ENCODE peak calls at places on chromosomes 13 and 19, in eight cellular contexts. One of them, this sample, is unnamed.

GRCh38 chr19:2330632-2331284 is 2.3 kb downstream of the SPPL2B start:
- DNase-seq in tibial nerve: no peak
- DNase-seq in erythroblast: no peak
- DNase-seq in lower leg skin: no peak
- DNase-seq in NB4: peak
- DNase-seq in esophagus muscularis mucosa: no peak
- DNase-seq in suprapubic skin: no peak
- DNase-seq in heart left ventricle: no peak
- DNase-seq in this sample: no peak

GRCh38 chr13:96492758-96493157 is 402.9 kb downstream of the HS6ST3 start:
- DNase-seq in tibial nerve: no peak
- DNase-seq in erythroblast: no peak
- DNase-seq in lower leg skin: no peak
- DNase-seq in NB4: no peak
- DNase-seq in esophagus muscularis mucosa: no peak
- DNase-seq in suprapubic skin: no peak
- DNase-seq in heart left ventricle: no peak
- DNase-seq in this sample: no peak

GRCh38 chr19:39113199-39113598 is 12.4 kb upstream of the PAK4 start:
- DNase-seq in tibial nerve: no peak
- DNase-seq in erythroblast: no peak
- DNase-seq in lower leg skin: no peak
- DNase-seq in NB4: no peak
- DNase-seq in esophagus muscularis mucosa: no peak
- DNase-seq in suprapubic skin: no peak
- DNase-seq in heart left ventricle: no peak
- DNase-seq in this sample: no peak

GRCh38 chr19:12806242-12807131 is at the start of gene RNASEH2A:
- DNase-seq in tibial nerve: peak
- DNase-seq in erythroblast: peak
- DNase-seq in lower leg skin: peak
- DNase-seq in NB4: peak
- DNase-seq in esophagus muscularis mucosa: no peak
- DNase-seq in suprapubic skin: peak
- DNase-seq in heart left ventricle: peak
- DNase-seq in this sample: peak

GRCh38 chr19:50368649-50369570 is 3.5 kb upstream of the NAPSA start:
- DNase-seq in tibial nerve: peak
- DNase-seq in erythroblast: peak
- DNase-seq in lower leg skin: peak
- DNase-seq in NB4: peak
- DNase-seq in esophagus muscularis mucosa: peak
- DNase-seq in suprapubic skin: peak
- DNase-seq in heart left ventricle: peak
- DNase-seq in this sample: peak

GRCh38 chr13:106003651-106004050 is 531.8 kb downstream of the EFNB2 start:
- DNase-seq in tibial nerve: no peak
- DNase-seq in erythroblast: no peak
- DNase-seq in lower leg skin: no peak
- DNase-seq in NB4: no peak
- DNase-seq in esophagus muscularis mucosa: no peak
- DNase-seq in suprapubic skin: no peak
- DNase-seq in heart left ventricle: no peak
- DNase-seq in this sample: no peak

GRCh38 chr19:38307597-38307996 is 3.5 kb downstream of the C19orf33 start:
- DNase-seq in tibial nerve: no peak
- DNase-seq in erythroblast: no peak
- DNase-seq in lower leg skin: no peak
- DNase-seq in NB4: no peak
- DNase-seq in esophagus muscularis mucosa: no peak
- DNase-seq in suprapubic skin: no peak
- DNase-seq in heart left ventricle: no peak
- DNase-seq in this sample: no peak

GRCh38 chr13:67299731-67300130 is 69.6 kb upstream of the PCDH9 start:
- DNase-seq in tibial nerve: no peak
- DNase-seq in erythroblast: no peak
- DNase-seq in lower leg skin: no peak
- DNase-seq in NB4: no peak
- DNase-seq in esophagus muscularis mucosa: no peak
- DNase-seq in suprapubic skin: no peak
- DNase-seq in heart left ventricle: no peak
- DNase-seq in this sample: no peak

GRCh38 chr19:34336781-34337271 is 28.2 kb upstream of the GPI start:
- DNase-seq in tibial nerve: no peak
- DNase-seq in erythroblast: peak
- DNase-seq in lower leg skin: no peak
- DNase-seq in NB4: peak
- DNase-seq in esophagus muscularis mucosa: no peak
- DNase-seq in suprapubic skin: no peak
- DNase-seq in heart left ventricle: no peak
- DNase-seq in this sample: no peak

GRCh38 chr13:48831248-48831647 is 144.5 kb upstream of the FNDC3A start:
- DNase-seq in tibial nerve: no peak
- DNase-seq in erythroblast: no peak
- DNase-seq in lower leg skin: no peak
- DNase-seq in NB4: no peak
- DNase-seq in esophagus muscularis mucosa: no peak
- DNase-seq in suprapubic skin: no peak
- DNase-seq in heart left ventricle: no peak
- DNase-seq in this sample: no peak

GRCh38 chr19:1860821-1861598 is 2.4 kb downstream of the KLF16 start:
- DNase-seq in tibial nerve: no peak
- DNase-seq in erythroblast: no peak
- DNase-seq in lower leg skin: no peak
- DNase-seq in NB4: no peak
- DNase-seq in esophagus muscularis mucosa: no peak
- DNase-seq in suprapubic skin: no peak
- DNase-seq in heart left ventricle: peak
- DNase-seq in this sample: no peak

GRCh38 chr19:28961772-28962500 is 251.0 kb downstream of the UQCRFS1 start:
- DNase-seq in tibial nerve: no peak
- DNase-seq in erythroblast: no peak
- DNase-seq in lower leg skin: no peak
- DNase-seq in NB4: no peak
- DNase-seq in esophagus muscularis mucosa: no peak
- DNase-seq in suprapubic skin: no peak
- DNase-seq in heart left ventricle: no peak
- DNase-seq in this sample: no peak

GRCh38 chr19:10454267-10454666 is 33.9 kb downstream of the PDE4A start:
- DNase-seq in tibial nerve: no peak
- DNase-seq in erythroblast: peak
- DNase-seq in lower leg skin: no peak
- DNase-seq in NB4: peak
- DNase-seq in esophagus muscularis mucosa: no peak
- DNase-seq in suprapubic skin: no peak
- DNase-seq in heart left ventricle: no peak
- DNase-seq in this sample: no peak

GRCh38 chr13:42533336-42533591 is 40.7 kb upstream of the TNFSF11 start:
- DNase-seq in tibial nerve: no peak
- DNase-seq in erythroblast: no peak
- DNase-seq in lower leg skin: no peak
- DNase-seq in NB4: no peak
- DNase-seq in esophagus muscularis mucosa: no peak
- DNase-seq in suprapubic skin: no peak
- DNase-seq in heart left ventricle: no peak
- DNase-seq in this sample: no peak

GRCh38 chr13:76812206-76812882 is 73.9 kb downstream of the KCTD12 start:
- DNase-seq in tibial nerve: peak
- DNase-seq in erythroblast: no peak
- DNase-seq in lower leg skin: peak
- DNase-seq in NB4: no peak
- DNase-seq in esophagus muscularis mucosa: no peak
- DNase-seq in suprapubic skin: peak
- DNase-seq in heart left ventricle: peak
- DNase-seq in this sample: no peak

GRCh38 chr13:110887955-110888333 is 26.9 kb downstream of the ANKRD10 start:
- DNase-seq in tibial nerve: no peak
- DNase-seq in erythroblast: no peak
- DNase-seq in lower leg skin: no peak
- DNase-seq in NB4: no peak
- DNase-seq in esophagus muscularis mucosa: no peak
- DNase-seq in suprapubic skin: no peak
- DNase-seq in heart left ventricle: no peak
- DNase-seq in this sample: no peak
- TF ChIP-seq POLR2A in tibial nerve: no peak
- TF ChIP-seq POLR2A in erythroblast: no peak
- TF ChIP-seq POLR2A in lower leg skin: no peak
- TF ChIP-seq POLR2A in NB4: no peak
- TF ChIP-seq POLR2A in esophagus muscularis mucosa: no peak
- TF ChIP-seq POLR2A in suprapubic skin: no peak
- TF ChIP-seq POLR2A in heart left ventricle: no peak
- TF ChIP-seq POLR2A in this sample: no peak

DNA sequence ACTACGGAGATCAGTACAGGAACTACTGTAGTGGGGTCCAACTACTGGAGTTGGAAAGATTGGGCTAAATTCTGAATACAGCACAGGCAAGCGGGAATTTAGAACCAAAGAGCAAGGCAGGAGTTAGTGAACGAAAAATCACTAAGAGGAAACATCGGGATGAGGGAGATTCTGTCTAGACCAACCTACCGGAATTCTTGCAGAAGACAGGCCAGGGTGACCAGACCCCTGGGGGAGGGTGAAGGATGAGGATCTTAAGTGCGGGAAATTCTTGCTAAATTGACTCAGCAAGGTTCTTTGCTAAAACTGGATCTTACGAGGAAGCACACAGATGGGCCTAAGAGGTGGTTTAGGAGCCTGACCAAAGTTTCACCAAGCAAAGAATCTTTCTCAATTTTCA is 13.2 kb upstream of the PSPC1 start:
- DNase-seq in tibial nerve: no peak
- DNase-seq in erythroblast: no peak
- DNase-seq in lower leg skin: no peak
- DNase-seq in NB4: no peak
- DNase-seq in esophagus muscularis mucosa: no peak
- DNase-seq in suprapubic skin: no peak
- DNase-seq in heart left ventricle: no peak
- DNase-seq in this sample: no peak
- TF ChIP-seq POLR2A in tibial nerve: no peak
- TF ChIP-seq POLR2A in erythroblast: no peak
- TF ChIP-seq POLR2A in lower leg skin: no peak
- TF ChIP-seq POLR2A in NB4: no peak
- TF ChIP-seq POLR2A in esophagus muscularis mucosa: no peak
- TF ChIP-seq POLR2A in suprapubic skin: no peak
- TF ChIP-seq POLR2A in heart left ventricle: no peak
- TF ChIP-seq POLR2A in this sample: no peak

DNA sequence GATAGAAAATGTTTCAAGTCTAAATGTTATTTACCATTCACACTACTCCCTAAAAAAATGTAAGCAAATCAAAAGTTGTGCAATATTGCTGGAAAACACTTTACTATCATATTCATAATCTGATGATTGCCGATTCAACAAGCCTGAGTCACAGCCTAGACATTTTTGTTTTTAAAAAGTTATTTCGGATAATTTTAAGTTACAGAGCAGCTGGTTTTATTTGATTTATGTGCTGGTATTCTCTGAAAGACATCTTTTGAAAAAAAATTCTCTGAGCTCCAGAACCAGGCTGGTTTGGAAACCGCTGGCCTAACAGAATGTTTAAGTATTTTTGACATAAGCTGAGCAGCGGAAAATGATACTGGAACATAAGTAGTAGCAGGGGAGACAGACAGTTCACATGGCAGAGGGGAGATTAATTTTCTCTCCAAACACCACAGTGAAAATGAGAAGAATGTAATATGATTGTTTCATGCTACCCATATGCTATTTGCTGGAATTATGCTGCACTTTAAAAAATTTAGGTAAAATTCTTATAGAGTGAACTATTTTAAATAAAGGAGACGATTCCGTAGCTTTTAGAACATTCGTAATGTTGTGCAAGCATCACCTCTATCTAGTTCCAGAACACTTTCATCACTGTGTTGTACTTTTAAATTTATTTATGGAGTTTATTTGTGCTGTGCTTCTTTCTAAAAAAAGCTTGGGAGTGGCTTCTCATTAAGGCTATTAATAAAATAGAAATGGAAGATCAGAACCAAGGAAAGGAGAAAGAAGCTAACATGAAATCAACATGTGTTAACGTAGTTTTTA is 36.0 kb downstream of the TBC1D4 start:
- DNase-seq in tibial nerve: no peak
- DNase-seq in erythroblast: peak
- DNase-seq in lower leg skin: no peak
- DNase-seq in NB4: no peak
- DNase-seq in esophagus muscularis mucosa: no peak
- DNase-seq in suprapubic skin: no peak
- DNase-seq in heart left ventricle: no peak
- DNase-seq in this sample: no peak
- TF ChIP-seq POLR2A in tibial nerve: no peak
- TF ChIP-seq POLR2A in erythroblast: no peak
- TF ChIP-seq POLR2A in lower leg skin: no peak
- TF ChIP-seq POLR2A in NB4: no peak
- TF ChIP-seq POLR2A in esophagus muscularis mucosa: no peak
- TF ChIP-seq POLR2A in suprapubic skin: no peak
- TF ChIP-seq POLR2A in heart left ventricle: no peak
- TF ChIP-seq POLR2A in this sample: no peak

GRCh38 chr19:18869781-18870530 is 26.0 kb downstream of the CERS1 start:
- DNase-seq in tibial nerve: no peak
- DNase-seq in erythroblast: no peak
- DNase-seq in lower leg skin: no peak
- DNase-seq in NB4: no peak
- DNase-seq in esophagus muscularis mucosa: no peak
- DNase-seq in suprapubic skin: peak
- DNase-seq in heart left ventricle: no peak
- DNase-seq in this sample: no peak
- TF ChIP-seq POLR2A in tibial nerve: no peak
- TF ChIP-seq POLR2A in erythroblast: no peak
- TF ChIP-seq POLR2A in lower leg skin: no peak
- TF ChIP-seq POLR2A in NB4: no peak
- TF ChIP-seq POLR2A in esophagus muscularis mucosa: no peak
- TF ChIP-seq POLR2A in suprapubic skin: no peak
- TF ChIP-seq POLR2A in heart left ventricle: no peak
- TF ChIP-seq POLR2A in this sample: no peak

DNA sequence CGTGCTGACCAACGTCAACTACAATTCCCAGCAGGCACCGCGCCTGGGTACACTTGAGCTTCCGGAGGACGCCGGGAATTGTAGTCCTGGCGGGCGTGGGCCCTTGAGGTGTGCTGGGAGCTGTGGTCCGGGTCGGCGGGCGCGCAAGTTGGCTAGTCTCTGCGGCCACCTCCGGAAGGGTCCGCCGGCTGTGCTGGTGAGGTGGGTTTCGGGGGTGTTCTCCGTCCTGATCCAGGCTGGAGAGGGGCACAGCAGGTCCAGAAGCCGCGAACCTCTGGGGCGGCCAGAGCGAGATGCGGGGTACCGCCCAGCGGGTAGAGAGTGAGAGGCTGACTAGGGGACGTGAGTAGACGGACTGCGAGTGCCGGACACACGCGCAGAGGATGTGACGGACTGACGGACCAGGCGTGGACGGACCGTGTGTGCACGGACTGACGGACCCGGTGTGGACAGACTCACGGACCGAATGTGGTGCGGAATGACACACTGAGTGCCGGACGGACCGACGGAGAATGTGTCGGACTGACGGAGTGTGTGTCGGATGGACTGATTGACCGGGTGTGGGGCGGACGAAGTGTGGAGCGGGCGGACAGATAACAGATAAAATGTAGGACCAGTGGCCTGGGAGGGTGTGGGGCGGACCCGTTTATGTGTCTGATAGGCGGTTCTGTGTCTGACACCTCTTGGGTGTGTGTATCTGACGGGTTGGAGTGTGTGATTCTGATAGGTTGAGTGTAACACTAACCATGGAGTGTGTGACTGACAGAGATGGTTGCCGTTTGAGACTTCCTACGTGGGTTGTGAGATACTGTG is at the start of gene ZSCAN22:
- DNase-seq in tibial nerve: peak
- DNase-seq in erythroblast: peak
- DNase-seq in lower leg skin: peak
- DNase-seq in NB4: peak
- DNase-seq in esophagus muscularis mucosa: peak
- DNase-seq in suprapubic skin: peak
- DNase-seq in heart left ventricle: peak
- DNase-seq in this sample: peak
- TF ChIP-seq POLR2A in tibial nerve: peak
- TF ChIP-seq POLR2A in erythroblast: peak
- TF ChIP-seq POLR2A in lower leg skin: no peak
- TF ChIP-seq POLR2A in NB4: peak
- TF ChIP-seq POLR2A in esophagus muscularis mucosa: peak
- TF ChIP-seq POLR2A in suprapubic skin: no peak
- TF ChIP-seq POLR2A in heart left ventricle: no peak
- TF ChIP-seq POLR2A in this sample: peak

This sample was measured in H54.